ENCODE peak calls at places on chromosomes 12 and 14, in eight cellular contexts. R is stimulated activated CD4-positive, alpha-beta T cell treated with anti-CD3 and anti-CD28 coated beads, Interleukin-2, amount 100 ng/mL, for 24 hours; J is activated CD8-positive, alpha-beta T cell treated with anti-CD3 and anti-CD28 coated beads for 36 hours; U is fibroblast of pulmonary artery; Z is endothelial cell; T is amniotic stem cell; I is activated CD4-positive, alpha-beta T cell treated with anti-CD3 and anti-CD28 coated beads, Interleukin-2, amount 10 ng/mL, durations not matched to agents 7 days and 5 days; P is stimulated activated naive CD4-positive, alpha-beta T cell. Y is an unnamed sample.

GRCh38 chr14:59318908-59319307 is 130.4 kb downstream of the DAAM1 start:
- DNase-seq in R (no peak), J (no peak), U (peak), Z (no peak), T (no peak), I (no peak), P (no peak), Y (no peak)

GRCh38 chr14:96239759-96240158 is 16.3 kb upstream of the BDKRB1 start:
- DNase-seq in R (no peak), J (no peak), U (no peak), Z (no peak), T (no peak), I (no peak), P (no peak), Y (no peak)

GRCh38 chr14:96917442-96917963 is 120.3 kb downstream of the VRK1 start:
- DNase-seq in R (no peak), J (no peak), U (no peak), Z (no peak), T (no peak), I (no peak), P (no peak), Y (no peak)

GRCh38 chr12:22500100-22500499 is 44.2 kb downstream of the C2CD5 start:
- DNase-seq in R (no peak), J (no peak), U (no peak), Z (no peak), T (no peak), I (no peak), P (no peak), Y (no peak)

GRCh38 chr12:121917950-121918678 is at the start of gene CFAP251:
- DNase-seq in R (peak), J (peak), U (peak), Z (peak), T (no peak), I (peak), P (peak), Y (peak)

GRCh38 chr12:73973486-73973885 is 564.1 kb upstream of the ATXN7L3B start:
- DNase-seq in R (no peak), J (no peak), U (no peak), Z (no peak), T (no peak), I (no peak), P (no peak), Y (no peak)

GRCh38 chr14:60233251-60233650 is 15.8 kb upstream of the PPM1A start:
- DNase-seq in R (no peak), J (no peak), U (no peak), Z (no peak), T (no peak), I (no peak), P (no peak), Y (no peak)

GRCh38 chr12:25308761-25309160 is 58.0 kb upstream of the KRAS start:
- DNase-seq in R (no peak), J (no peak), U (no peak), Z (no peak), T (no peak), I (no peak), P (no peak), Y (no peak)

GRCh38 chr14:68788275-68789001 is 4.4 kb downstream of the ZFP36L1 start:
- DNase-seq in R (no peak), J (no peak), U (peak), Z (no peak), T (no peak), I (no peak), P (no peak), Y (no peak)

GRCh38 chr12:132019891-132020290 is 70.1 kb downstream of the EP400 start:
- DNase-seq in R (no peak), J (no peak), U (no peak), Z (no peak), T (no peak), I (no peak), P (no peak), Y (no peak)

GRCh38 chr14:105500726-105501101 is 9.7 kb downstream of the TEDC1 start:
- DNase-seq in R (no peak), J (no peak), U (no peak), Z (no peak), T (no peak), I (no peak), P (no peak), Y (no peak)

GRCh38 chr12:14948672-14949071 is 10.3 kb upstream of the ERP27 start:
- DNase-seq in R (peak), J (peak), U (peak), Z (peak), T (no peak), I (peak), P (peak), Y (peak)

GRCh38 chr12:8687846-8688601 is 9.8 kb upstream of the RIMKLB start:
- DNase-seq in R (no peak), J (no peak), U (peak), Z (peak), T (peak), I (no peak), P (no peak), Y (peak)

GRCh38 chr12:47808574-47809380 is 10.9 kb downstream of the HDAC7 start:
- DNase-seq in R (peak), J (peak), U (no peak), Z (no peak), T (no peak), I (peak), P (no peak), Y (peak)

GRCh38 chr12:108468149-108468968 is 46.7 kb upstream of the FICD start:
- DNase-seq in R (no peak), J (no peak), U (peak), Z (peak), T (no peak), I (peak), P (no peak), Y (peak)

Y was measured in GM12865.